ENCODE peak calls at places on chromosomes 5 and 9, in seven cellular contexts. One of them, this sample, is unnamed.

GRCh38 chr5:173881811-173882575 is 6.2 kb upstream of the CPEB4 start:
- DNase-seq in cardiac muscle cell: no peak
- DNase-seq in GM23248: peak; percentile 42
- DNase-seq in testis: no peak
- DNase-seq in ovary: no peak
- DNase-seq in coronary artery: no peak
- DNase-seq in AG04450: no peak
- DNase-seq in this sample: no peak

GRCh38 chr5:65663804-65664521 is 39.1 kb downstream of the SHLD3 start:
- DNase-seq in cardiac muscle cell: peak; percentile 27
- DNase-seq in GM23248: peak; percentile 34
- DNase-seq in testis: no peak
- DNase-seq in ovary: no peak
- DNase-seq in coronary artery: no peak
- DNase-seq in AG04450: no peak
- DNase-seq in this sample: no peak

GRCh38 chr9:87950765-87951488 is 23.4 kb downstream of the CDK20 start:
- DNase-seq in cardiac muscle cell: peak; percentile 52
- DNase-seq in GM23248: peak; percentile 50
- DNase-seq in testis: no peak
- DNase-seq in ovary: no peak
- DNase-seq in coronary artery: no peak
- DNase-seq in AG04450: no peak
- DNase-seq in this sample: no peak

GRCh38 chr5:127280494-127281220 is 9.9 kb upstream of the MEGF10 start:
- DNase-seq in cardiac muscle cell: no peak
- DNase-seq in GM23248: no peak
- DNase-seq in testis: no peak
- DNase-seq in ovary: no peak
- DNase-seq in coronary artery: no peak
- DNase-seq in AG04450: no peak
- DNase-seq in this sample: no peak

GRCh38 chr9:38437193-38437823 is 13.1 kb upstream of the IGFBPL1 start:
- DNase-seq in cardiac muscle cell: peak; percentile 42
- DNase-seq in GM23248: peak; percentile 39
- DNase-seq in testis: no peak
- DNase-seq in ovary: no peak
- DNase-seq in coronary artery: peak; percentile 35
- DNase-seq in AG04450: peak; percentile 8
- DNase-seq in this sample: no peak

GRCh38 chr5:64074533-64074932 is 91.1 kb upstream of the RNF180 start:
- DNase-seq in cardiac muscle cell: peak; percentile 42
- DNase-seq in GM23248: peak; percentile 54
- DNase-seq in testis: peak; percentile 18
- DNase-seq in ovary: no peak
- DNase-seq in coronary artery: no peak
- DNase-seq in AG04450: no peak
- DNase-seq in this sample: no peak

GRCh38 chr5:104977530-104977929 is 1414.9 kb upstream of the NUDT12 start:
- DNase-seq in cardiac muscle cell: no peak
- DNase-seq in GM23248: no peak
- DNase-seq in testis: no peak
- DNase-seq in ovary: no peak
- DNase-seq in coronary artery: no peak
- DNase-seq in AG04450: no peak
- DNase-seq in this sample: no peak

GRCh38 chr5:71974165-71974564 is 133.1 kb upstream of the MAP1B start:
- DNase-seq in cardiac muscle cell: peak; percentile 36
- DNase-seq in GM23248: no peak
- DNase-seq in testis: peak; percentile 57
- DNase-seq in ovary: no peak
- DNase-seq in coronary artery: no peak
- DNase-seq in AG04450: no peak
- DNase-seq in this sample: no peak

GRCh38 chr9:33517373-33517772 is 6.7 kb upstream of the ANKRD18B start:
- DNase-seq in cardiac muscle cell: peak; percentile 66
- DNase-seq in GM23248: peak; percentile 82
- DNase-seq in testis: no peak
- DNase-seq in ovary: no peak
- DNase-seq in coronary artery: no peak
- DNase-seq in AG04450: no peak
- DNase-seq in this sample: no peak

GRCh38 chr9:110028281-110029075 is 179.5 kb downstream of the C9orf152 start:
- DNase-seq in cardiac muscle cell: peak; percentile 54
- DNase-seq in GM23248: no peak
- DNase-seq in testis: no peak
- DNase-seq in ovary: no peak
- DNase-seq in coronary artery: no peak
- DNase-seq in AG04450: no peak
- DNase-seq in this sample: no peak

GRCh38 chr5:1032011-1032410 is 23.4 kb downstream of the NKD2 start:
- DNase-seq in cardiac muscle cell: no peak
- DNase-seq in GM23248: no peak
- DNase-seq in testis: no peak
- DNase-seq in ovary: no peak
- DNase-seq in coronary artery: no peak
- DNase-seq in AG04450: no peak
- DNase-seq in this sample: no peak

GRCh38 chr5:38341641-38342040 is 83.3 kb downstream of the EGFLAM start:
- DNase-seq in cardiac muscle cell: no peak
- DNase-seq in GM23248: no peak
- DNase-seq in testis: no peak
- DNase-seq in ovary: no peak
- DNase-seq in coronary artery: no peak
- DNase-seq in AG04450: no peak
- DNase-seq in this sample: no peak

GRCh38 chr9:81389569-81389993 is 299.8 kb downstream of the TLE1 start:
- DNase-seq in cardiac muscle cell: peak; percentile 97
- DNase-seq in GM23248: peak; percentile 98
- DNase-seq in testis: no peak
- DNase-seq in ovary: no peak
- DNase-seq in coronary artery: no peak
- DNase-seq in AG04450: peak; percentile 92
- DNase-seq in this sample: no peak

GRCh38 chr9:107951511-107951910 is 461.9 kb upstream of the KLF4 start:
- DNase-seq in cardiac muscle cell: no peak
- DNase-seq in GM23248: no peak
- DNase-seq in testis: no peak
- DNase-seq in ovary: no peak
- DNase-seq in coronary artery: no peak
- DNase-seq in AG04450: no peak
- DNase-seq in this sample: no peak

GRCh38 chr9:99582768-99583167 is 238.9 kb upstream of the NR4A3 start:
- DNase-seq in cardiac muscle cell: no peak
- DNase-seq in GM23248: no peak
- DNase-seq in testis: no peak
- DNase-seq in ovary: no peak
- DNase-seq in coronary artery: no peak
- DNase-seq in AG04450: no peak
- DNase-seq in this sample: no peak

GRCh38 chr9:93237535-93237934 is 53.6 kb downstream of the WNK2 start:
- DNase-seq in cardiac muscle cell: no peak
- DNase-seq in GM23248: no peak
- DNase-seq in testis: no peak
- DNase-seq in ovary: no peak
- DNase-seq in coronary artery: no peak
- DNase-seq in AG04450: no peak
- DNase-seq in this sample: no peak

GRCh38 chr9:132210472-132211145 is 48.8 kb downstream of the NTNG2 start:
- DNase-seq in cardiac muscle cell: no peak
- DNase-seq in GM23248: peak; percentile 72
- DNase-seq in testis: no peak
- DNase-seq in ovary: no peak
- DNase-seq in coronary artery: no peak
- DNase-seq in AG04450: peak; percentile 33
- DNase-seq in this sample: no peak

GRCh38 chr5:68423154-68423811 is 207.7 kb downstream of the PIK3R1 start:
- DNase-seq in cardiac muscle cell: no peak
- DNase-seq in GM23248: peak; percentile 44
- DNase-seq in testis: no peak
- DNase-seq in ovary: no peak
- DNase-seq in coronary artery: no peak
- DNase-seq in AG04450: no peak
- DNase-seq in this sample: no peak

GRCh38 chr5:68421667-68422220 is 206.2 kb downstream of the PIK3R1 start:
- DNase-seq in cardiac muscle cell: no peak
- DNase-seq in GM23248: no peak
- DNase-seq in testis: no peak
- DNase-seq in ovary: no peak
- DNase-seq in coronary artery: no peak
- DNase-seq in AG04450: no peak
- DNase-seq in this sample: no peak

GRCh38 chr5:68428232-68428811 is 212.8 kb downstream of the PIK3R1 start:
- DNase-seq in cardiac muscle cell: no peak
- DNase-seq in GM23248: peak; percentile 54
- DNase-seq in testis: no peak
- DNase-seq in ovary: no peak
- DNase-seq in coronary artery: no peak
- DNase-seq in AG04450: no peak
- DNase-seq in this sample: no peak

GRCh38 chr5:68426609-68427008 is 211.1 kb downstream of the PIK3R1 start:
- DNase-seq in cardiac muscle cell: no peak
- DNase-seq in GM23248: no peak
- DNase-seq in testis: no peak
- DNase-seq in ovary: no peak
- DNase-seq in coronary artery: no peak
- DNase-seq in AG04450: no peak
- DNase-seq in this sample: no peak

DNA sequence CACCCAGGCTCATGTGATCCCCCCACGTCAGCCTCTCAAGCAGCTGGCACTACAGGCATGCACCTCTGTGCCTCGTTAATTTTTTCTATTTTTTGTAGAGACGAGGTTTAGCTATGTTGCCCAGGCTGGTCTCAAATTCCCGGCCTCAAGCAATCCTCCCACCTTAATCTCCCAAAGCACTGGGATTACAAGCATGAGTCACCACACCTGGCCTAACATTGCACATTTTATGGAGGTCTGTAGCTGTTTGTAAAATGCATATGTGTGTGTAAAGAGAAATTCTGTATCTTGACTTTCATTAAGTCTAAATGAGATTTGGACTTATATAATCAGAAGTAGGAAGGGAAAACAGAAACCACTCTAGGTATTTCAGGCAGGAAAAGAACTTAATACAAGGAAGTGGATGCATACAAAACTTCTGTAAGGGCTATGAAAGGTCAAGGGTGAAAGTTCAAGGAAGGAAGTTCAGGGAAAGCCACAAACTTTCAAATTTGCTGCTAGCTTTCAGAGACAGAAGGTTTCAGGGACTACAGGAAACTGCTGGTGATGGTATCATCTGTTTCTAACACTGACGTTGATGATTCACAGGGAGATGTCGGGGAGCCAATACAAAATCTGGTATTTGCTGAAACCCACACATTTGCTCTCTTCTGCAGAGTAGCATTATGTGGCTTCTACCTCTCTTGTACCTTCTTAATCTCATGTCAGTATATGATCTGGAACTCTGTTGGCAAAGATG is 209.4 kb downstream of the PIK3R1 start:
- DNase-seq in cardiac muscle cell: peak; percentile 48
- DNase-seq in GM23248: peak; percentile 77
- DNase-seq in testis: no peak
- DNase-seq in ovary: no peak
- DNase-seq in coronary artery: no peak
- DNase-seq in AG04450: no peak
- DNase-seq in this sample: no peak
- H3K27ac ChIP-seq in cardiac muscle cell: no peak overlapping the region
- H3K27ac ChIP-seq in GM23248: peak overlapping the region; percentile 30
- H3K27ac ChIP-seq in testis: no peak overlapping the region
- H3K27ac ChIP-seq in ovary: no peak overlapping the region
- H3K27ac ChIP-seq in coronary artery: no peak overlapping the region
- H3K27ac ChIP-seq in AG04450: no peak overlapping the region
- H3K27ac ChIP-seq in this sample: no peak overlapping the region

DNA sequence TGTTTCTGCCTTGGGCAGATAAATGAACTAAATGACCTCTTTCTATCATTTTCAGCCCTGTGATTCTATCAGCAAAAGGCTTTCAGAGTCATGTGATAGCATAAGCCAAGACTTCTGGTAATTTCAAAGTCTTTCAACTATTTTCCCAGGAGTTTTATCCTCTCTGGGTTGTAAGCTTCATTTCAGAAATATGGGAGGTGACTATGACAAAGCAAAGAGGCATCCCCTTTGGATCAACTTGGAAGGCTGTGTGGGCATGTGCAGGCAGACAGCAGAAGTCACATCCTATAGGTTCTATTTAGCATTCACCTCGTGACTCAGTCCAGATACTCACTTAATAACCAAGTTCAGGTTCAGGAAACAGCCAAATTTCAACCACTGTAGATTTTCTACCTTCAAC is 149.0 kb upstream of the FST start:
- DNase-seq in cardiac muscle cell: peak; percentile 42
- DNase-seq in GM23248: peak; percentile 84
- DNase-seq in testis: no peak
- DNase-seq in ovary: no peak
- DNase-seq in coronary artery: no peak
- DNase-seq in AG04450: peak; percentile 50
- DNase-seq in this sample: no peak
- H3K27ac ChIP-seq in cardiac muscle cell: no peak overlapping the region
- H3K27ac ChIP-seq in GM23248: peak overlapping the region; percentile 60
- H3K27ac ChIP-seq in testis: no peak overlapping the region
- H3K27ac ChIP-seq in ovary: no peak overlapping the region
- H3K27ac ChIP-seq in coronary artery: no peak overlapping the region
- H3K27ac ChIP-seq in AG04450: no peak overlapping the region
- H3K27ac ChIP-seq in this sample: no peak overlapping the region

DNA sequence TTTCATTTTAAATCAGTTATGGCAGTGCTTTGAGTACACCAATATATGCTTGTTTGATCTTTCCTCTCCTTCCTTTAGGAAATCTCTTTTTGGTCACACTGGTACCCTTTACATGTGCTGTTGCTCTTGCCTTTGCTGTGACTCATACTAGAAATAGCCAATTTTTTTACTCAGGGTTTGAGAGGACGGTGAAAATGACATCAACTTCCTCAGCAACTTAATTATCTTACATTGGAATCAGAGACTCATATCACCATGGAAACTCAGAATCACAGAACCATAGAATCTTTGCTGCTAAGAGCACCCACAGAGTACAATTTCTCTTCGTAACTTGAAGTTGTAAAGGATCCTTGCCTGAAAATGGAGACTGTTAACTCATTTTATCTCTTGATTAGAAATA is 13.8 kb upstream of the ZNF300 start:
- DNase-seq in cardiac muscle cell: peak; percentile 6
- DNase-seq in GM23248: peak; percentile 63
- DNase-seq in testis: no peak
- DNase-seq in ovary: no peak
- DNase-seq in coronary artery: no peak
- DNase-seq in AG04450: no peak
- DNase-seq in this sample: no peak
- H3K27ac ChIP-seq in cardiac muscle cell: no peak overlapping the region
- H3K27ac ChIP-seq in GM23248: no peak overlapping the region
- H3K27ac ChIP-seq in testis: no peak overlapping the region
- H3K27ac ChIP-seq in ovary: no peak overlapping the region
- H3K27ac ChIP-seq in coronary artery: no peak overlapping the region
- H3K27ac ChIP-seq in AG04450: no peak overlapping the region
- H3K27ac ChIP-seq in this sample: no peak overlapping the region

DNA sequence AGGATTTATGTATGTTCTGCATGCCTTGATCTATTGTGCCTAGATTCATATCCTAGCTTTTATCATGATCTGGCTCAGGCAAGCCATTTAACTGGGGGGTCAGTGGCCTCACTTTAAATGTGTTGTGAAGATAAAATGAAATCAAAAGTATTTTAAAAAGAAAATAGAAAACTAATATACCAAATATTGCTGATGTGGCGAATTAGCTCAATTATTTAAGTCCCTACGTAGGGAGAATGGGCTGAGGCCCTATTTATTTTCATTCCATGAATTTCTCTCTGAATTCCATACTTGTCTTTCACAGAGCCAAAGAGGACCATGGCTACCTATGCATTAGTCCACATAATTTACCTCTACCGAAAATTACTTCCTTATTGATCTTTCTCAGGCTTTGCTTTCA is 1.8 kb downstream of the MBLAC2 start:
- DNase-seq in cardiac muscle cell: no peak
- DNase-seq in GM23248: no peak
- DNase-seq in testis: no peak
- DNase-seq in ovary: no peak
- DNase-seq in coronary artery: no peak
- DNase-seq in AG04450: no peak
- DNase-seq in this sample: no peak
- H3K27ac ChIP-seq in cardiac muscle cell: no peak overlapping the region
- H3K27ac ChIP-seq in GM23248: no peak overlapping the region
- H3K27ac ChIP-seq in testis: no peak overlapping the region
- H3K27ac ChIP-seq in ovary: no peak overlapping the region
- H3K27ac ChIP-seq in coronary artery: no peak overlapping the region
- H3K27ac ChIP-seq in AG04450: no peak overlapping the region
- H3K27ac ChIP-seq in this sample: no peak overlapping the region